ENCODE peak calls at places on chromosome 14, in eight cellular contexts. X, Y, G, L, M, Q, F and U are unnamed samples.

GRCh38 chr14:99807413-99808132 is 14.4 kb downstream of the EML1 start:
- DNase-seq in X (no peak), Y (no peak), G (no peak), L (no peak), M (no peak), Q (no peak), F (no peak), U (peak; percentile 4)

GRCh38 chr14:64689292-64689691 is 14.9 kb upstream of the PLEKHG3 start:
- DNase-seq in X (no peak), Y (no peak), G (no peak), L (no peak), M (no peak), Q (no peak), F (no peak), U (no peak)

GRCh38 chr14:97298331-97298730 is 501.1 kb downstream of the VRK1 start:
- DNase-seq in X (no peak), Y (no peak), G (no peak), L (no peak), M (no peak), Q (no peak), F (no peak), U (no peak)

GRCh38 chr14:101230851-101231550 is 327.5 kb upstream of the RTL1 start:
- DNase-seq in X (no peak), Y (no peak), G (no peak), L (no peak), M (no peak), Q (peak; percentile 13), F (no peak), U (no peak)

GRCh38 chr14:101873401-101873800 is 91.0 kb upstream of the DYNC1H1 start:
- DNase-seq in X (no peak), Y (no peak), G (no peak), L (no peak), M (no peak), Q (no peak), F (no peak), U (no peak)

GRCh38 chr14:95523818-95524448 is 7.5 kb upstream of the SYNE3 start:
- DNase-seq in X (no peak), Y (peak; percentile 80), G (peak; percentile 49), L (no peak), M (no peak), Q (no peak), F (no peak), U (no peak)

GRCh38 chr14:35406811-35407630 is 2.5 kb upstream of the NFKBIA start:
- DNase-seq in X (peak; percentile 63), Y (peak; percentile 53), G (peak; percentile 38), L (no peak), M (peak; percentile 47), Q (no peak), F (no peak), U (no peak)

GRCh38 chr14:26023967-26024366 is 573.9 kb downstream of the NOVA1 start:
- DNase-seq in X (no peak), Y (no peak), G (no peak), L (no peak), M (no peak), Q (no peak), F (no peak), U (no peak)

GRCh38 chr14:87131879-87132278 is 861.1 kb downstream of the GALC start:
- DNase-seq in X (no peak), Y (no peak), G (no peak), L (no peak), M (no peak), Q (no peak), F (no peak), U (no peak)

GRCh38 chr14:61646366-61647101 is 48.8 kb upstream of the HIF1A start:
- DNase-seq in X (no peak), Y (no peak), G (no peak), L (no peak), M (no peak), Q (no peak), F (no peak), U (no peak)

GRCh38 chr14:70289138-70289537 is 70.3 kb downstream of the COX16 start:
- DNase-seq in X (no peak), Y (no peak), G (no peak), L (peak; percentile 12), M (no peak), Q (no peak), F (no peak), U (no peak)

GRCh38 chr14:28766505-28767238 is at the start of gene FOXG1:
- DNase-seq in X (peak; percentile 56), Y (no peak), G (no peak), L (peak; percentile 82), M (no peak), Q (no peak), F (no peak), U (peak; percentile 71)

GRCh38 chr14:28767239-28767850 is 758 bp downstream of the FOXG1 start:
- DNase-seq in X (no peak), Y (no peak), G (no peak), L (no peak), M (no peak), Q (no peak), F (no peak), U (no peak)

GRCh38 chr14:28763914-28764848 is 2.4 kb upstream of the FOXG1 start:
- DNase-seq in X (no peak), Y (no peak), G (no peak), L (no peak), M (no peak), Q (no peak), F (no peak), U (no peak)

GRCh38 chr14:28765169-28765906 is 1.2 kb upstream of the FOXG1 start:
- DNase-seq in X (no peak), Y (no peak), G (no peak), L (no peak), M (no peak), Q (no peak), F (no peak), U (no peak)

DNA sequence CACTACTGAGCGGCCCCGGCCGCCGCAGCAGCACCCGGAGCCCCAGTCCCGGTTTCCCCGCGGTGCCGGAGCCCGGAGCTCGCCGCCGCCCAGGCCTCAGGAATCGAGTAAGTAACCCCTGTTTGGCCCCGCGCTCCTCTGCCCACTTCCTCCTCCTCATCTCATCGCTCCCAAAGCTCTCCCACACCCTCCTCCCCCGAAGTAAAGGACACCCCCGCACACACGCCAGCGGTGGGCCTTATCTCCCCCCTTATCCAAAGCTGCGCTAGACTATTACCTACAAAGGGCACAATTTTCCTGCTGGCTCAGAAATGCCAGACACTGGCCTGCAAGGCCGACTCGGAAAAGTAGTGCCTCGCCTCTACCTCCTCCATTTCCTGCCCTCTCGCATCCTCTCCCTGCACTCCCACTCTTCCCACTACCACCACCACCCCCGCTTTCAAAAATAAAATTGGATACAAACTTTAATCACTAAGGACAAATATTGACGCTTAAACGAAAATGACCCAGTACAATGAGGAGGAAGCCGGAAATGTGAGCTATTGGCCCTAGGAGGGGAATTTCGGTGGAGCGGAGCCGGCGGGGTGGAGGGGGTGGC is 581 bp upstream of the FOXG1 start:
- DNase-seq in X (peak; percentile 37), Y (no peak), G (no peak), L (peak; percentile 60), M (no peak), Q (no peak), F (no peak), U (peak; percentile 8)
- H3K4me3 ChIP-seq in X (peak overlapping the region; percentile 28), Y (no peak overlapping the region), G (no peak overlapping the region), L (no peak overlapping the region), M (no peak overlapping the region), Q (peak overlapping the region; percentile 25), F (peak overlapping the region; percentile 70), U (peak overlapping the region; percentile 41)

DNA sequence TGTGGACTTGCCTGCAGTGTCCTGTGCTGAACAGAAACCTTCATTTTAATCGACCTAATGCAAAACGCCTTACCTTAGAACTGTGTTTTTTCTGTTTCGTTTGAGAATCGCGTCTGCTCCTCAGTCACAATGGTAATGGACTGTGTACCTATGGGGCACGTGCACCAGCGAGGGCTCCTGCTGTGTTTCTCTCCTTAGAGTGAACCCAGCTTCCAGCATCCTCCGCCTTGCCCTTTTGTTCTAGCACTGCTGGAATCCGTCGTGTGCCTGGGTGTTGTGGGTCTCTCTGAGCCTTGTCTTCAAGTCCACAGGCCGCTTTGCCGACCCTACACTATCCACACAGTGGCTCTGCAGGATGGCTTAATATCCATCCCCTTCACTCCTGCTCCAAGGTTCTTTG is 3.6 kb downstream of the AMN start:
- DNase-seq in X (no peak), Y (no peak), G (no peak), L (no peak), M (no peak), Q (no peak), F (no peak), U (no peak)
- H3K27me3 ChIP-seq in X (peaks cover 100% of the 10 kb centered on the region), Y (no peaks in the 10 kb centered on the region), G (peaks cover 41% of the 10 kb centered on the region), L (peaks cover 1% of the 10 kb centered on the region), M (no peaks in the 10 kb centered on the region), Q (peaks cover 74% of the 10 kb centered on the region), F (peaks cover 8% of the 10 kb centered on the region), U (no peaks in the 10 kb centered on the region)

GRCh38 chr14:53953002-53953827 is 3.4 kb downstream of the BMP4 start:
- DNase-seq in X (peak; percentile 94), Y (no peak), G (peak; percentile 79), L (peak; percentile 33), M (peak; percentile 49), Q (peak; percentile 90), F (no peak), U (peak; percentile 79)

GRCh38 chr14:53954551-53955233 is 1.9 kb downstream of the BMP4 start:
- DNase-seq in X (peak; percentile 27), Y (no peak), G (peak; percentile 8), L (peak; percentile 33), M (no peak), Q (peak; percentile 26), F (no peak), U (peak; percentile 9)

GRCh38 chr14:53953828-53954550 is 2.6 kb downstream of the BMP4 start:
- DNase-seq in X (peak; percentile 65), Y (no peak), G (peak; percentile 44), L (peak; percentile 26), M (no peak), Q (peak; percentile 47), F (no peak), U (peak; percentile 49)

GRCh38 chr14:53951661-53952265 is 4.9 kb downstream of the BMP4 start:
- DNase-seq in X (peak; percentile 44), Y (no peak), G (peak; percentile 9), L (no peak), M (no peak), Q (no peak), F (no peak), U (no peak)

GRCh38 chr14:53952533-53952932 is 4.1 kb downstream of the BMP4 start:
- DNase-seq in X (peak; percentile 36), Y (no peak), G (no peak), L (no peak), M (no peak), Q (no peak), F (no peak), U (no peak)
- H3K4me3 ChIP-seq in X (peak overlapping the region; percentile 63), Y (no peak overlapping the region), G (peak overlapping the region; percentile 17), L (peak overlapping the region; percentile 45), M (no peak overlapping the region), Q (peak overlapping the region; percentile 74), F (peak overlapping the region; percentile 79), U (peak overlapping the region; percentile 62)

DNA sequence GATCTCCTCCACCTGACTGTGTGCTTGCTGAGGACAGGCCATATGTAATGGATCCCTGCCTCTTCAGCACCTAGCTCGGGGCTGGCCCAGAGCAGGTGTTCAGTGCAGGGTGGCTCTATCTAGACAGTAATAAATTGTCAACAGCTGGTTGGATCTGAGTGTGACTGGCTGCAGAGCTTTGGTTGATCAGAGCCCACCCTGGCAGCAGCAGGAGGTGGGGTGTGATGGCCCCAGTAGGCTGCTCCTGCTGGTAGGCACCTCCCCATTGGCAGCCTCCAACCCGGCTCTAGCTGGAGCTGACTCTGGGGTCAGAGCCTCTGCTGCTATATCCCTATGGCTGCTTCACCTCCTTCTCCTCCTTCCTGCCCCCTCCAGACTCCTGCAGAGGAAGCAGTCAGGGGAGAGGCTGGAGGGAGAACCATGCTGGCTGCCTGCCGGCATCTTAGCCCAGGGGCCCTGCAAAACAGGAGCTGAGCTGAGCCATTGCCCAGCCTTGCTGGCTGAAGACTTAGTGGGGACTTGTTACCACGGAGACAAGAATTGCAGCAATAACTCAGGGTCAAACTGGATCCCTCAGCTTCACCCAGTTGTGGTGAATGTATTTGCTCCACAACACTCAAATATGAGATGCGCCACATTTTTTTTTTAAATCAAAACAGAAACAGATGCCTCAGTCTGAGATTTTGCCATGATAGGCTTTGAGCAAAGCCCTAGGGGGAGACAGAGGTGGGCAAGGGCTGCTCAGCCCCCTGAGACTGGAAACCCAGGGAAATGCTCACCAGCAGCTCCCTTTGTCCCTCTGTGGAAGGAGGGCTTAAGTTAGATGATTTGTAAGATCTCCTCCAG is 22.2 kb downstream of the TMEM63C start:
- DNase-seq in X (no peak), Y (no peak), G (no peak), L (no peak), M (no peak), Q (no peak), F (no peak), U (no peak)
- H3K27me3 ChIP-seq in X (peaks cover 5% of the 10 kb centered on the region), Y (peaks cover 8% of the 10 kb centered on the region), G (no peaks in the 10 kb centered on the region), L (peaks cover 2% of the 10 kb centered on the region), M (no peaks in the 10 kb centered on the region), Q (peaks cover 18% of the 10 kb centered on the region), F (no peaks in the 10 kb centered on the region), U (no peaks in the 10 kb centered on the region)